ENCODE peak calls at places on chromosomes 12 and 14, in nine cellular contexts. K is GM04504; G is endothelial cell; J is activated T-cell treated with anti-CD3 and anti-CD28 coated beads, Interleukin-2, amount 50 U/mL, for 72 hours; N is astrocyte; A is head of caudate nucleus; Z is lung microvascular endothelial cell; P is posterior cingulate gyrus; L is GDM1. H is an unnamed sample.
A peak's percentile ranks its signal among the peaks of the same experiment; 100 is the strongest.

GRCh38 chr14:92510972-92511371 is 2.6 kb upstream of the RIN3 start:
- DNase-seq in N (no peak), L (no peak), A (no peak), K (no peak), P (peak; percentile 26), Z (no peak), J (no peak), G (no peak), H (no peak)

GRCh38 chr14:93734086-93734822 is 54.0 kb downstream of the PRIMA1 start:
- DNase-seq in P (no peak), A (no peak), L (no peak), K (no peak), Z (no peak), J (no peak), N (no peak), G (no peak), H (no peak)

GRCh38 chr12:26428420-26428819 is 233.0 kb downstream of the SSPN start:
- DNase-seq in P (no peak), Z (no peak), J (no peak), N (peak; percentile 8), G (no peak), A (no peak), K (no peak), L (no peak), H (no peak)

GRCh38 chr14:35879141-35879648 is 53.1 kb downstream of the BRMS1L start:
- DNase-seq in L (peak; percentile 11), P (no peak), Z (peak; percentile 12), A (no peak), N (peak; percentile 68), G (no peak), J (no peak), K (no peak), H (no peak)

GRCh38 chr12:4289334-4289878 is 15.8 kb downstream of the CCND2 start:
- DNase-seq in K (no peak), L (peak; percentile 32), N (no peak), A (no peak), P (no peak), J (no peak), Z (no peak), G (no peak), H (no peak)

GRCh38 chr14:35949933-35950332 is 123.8 kb downstream of the BRMS1L start:
- DNase-seq in K (no peak), G (no peak), L (no peak), P (no peak), Z (no peak), N (peak; percentile 4), A (no peak), J (no peak), H (no peak)

GRCh38 chr14:58826845-58827686 is 189.3 kb downstream of the DACT1 start:
- DNase-seq in G (no peak), P (no peak), Z (no peak), L (no peak), N (no peak), K (no peak), A (no peak), J (no peak), H (no peak)

GRCh38 chr14:50798048-50798421 is 32.9 kb downstream of the NIN start:
- DNase-seq in J (no peak), G (no peak), A (no peak), P (no peak), K (no peak), N (no peak), Z (no peak), L (no peak), H (no peak)

H was measured in cerebellum.